ENCODE peak calls at places on chromosomes 7 and 10, in seven cellular contexts. H, X, M, E, O, V and S are unnamed samples.

GRCh38 chr10:15385552-15386455 is 14.7 kb upstream of the FAM171A1 start:
- DNase-seq in H (no peak), M (no peak), O (no peak), E (no peak), X (no peak), V (no peak), S (no peak)

GRCh38 chr10:13961096-13961495 is 369.6 kb downstream of the FRMD4A start:
- DNase-seq in V (no peak), O (no peak), E (no peak), H (no peak), X (no peak), M (no peak), S (no peak)

GRCh38 chr7:142438235-142438922 is 180.5 kb upstream of the PRSS58 start:
- DNase-seq in V (peak), O (no peak), H (no peak), E (no peak), X (peak), M (no peak), S (peak)

GRCh38 chr10:132503581-132504421 is 33.8 kb upstream of the INPP5A start:
- DNase-seq in H (no peak), M (no peak), X (no peak), E (no peak), O (no peak), V (no peak), S (no peak)

GRCh38 chr10:113563306-113564088 is 10.6 kb downstream of the HABP2 start:
- DNase-seq in O (peak), E (peak), M (peak), X (peak), H (peak), V (peak), S (peak)

GRCh38 chr7:19181634-19182033 is 36.4 kb upstream of the FERD3L start:
- DNase-seq in O (no peak), E (no peak), X (no peak), M (no peak), V (no peak), H (no peak), S (no peak)

GRCh38 chr7:135277161-135277560 is 43.5 kb downstream of the STRA8 start:
- DNase-seq in H (no peak), V (no peak), X (no peak), E (no peak), M (no peak), O (no peak), S (no peak)

GRCh38 chr10:44394696-44395383 is 9.9 kb upstream of the CXCL12 start:
- DNase-seq in M (no peak), O (no peak), X (no peak), V (no peak), E (no peak), H (no peak), S (no peak)

GRCh38 chr7:73623798-73624668 is at the start of gene MLXIPL:
- DNase-seq in X (peak), O (peak), E (peak), H (peak), V (peak), M (peak), S (peak)

GRCh38 chr7:152989889-152990380 is 230.4 kb downstream of the ACTR3B start:
- DNase-seq in H (no peak), M (no peak), V (no peak), O (peak), X (no peak), E (no peak), S (no peak)

GRCh38 chr10:103442031-103442461 is 10.1 kb downstream of the CALHM2 start:
- DNase-seq in E (no peak), M (no peak), H (no peak), O (peak), X (no peak), V (no peak), S (no peak)

GRCh38 chr10:71292624-71293445 is 26.2 kb upstream of the SLC29A3 start:
- DNase-seq in O (no peak), V (no peak), E (no peak), X (no peak), M (no peak), H (no peak), S (no peak)

GRCh38 chr7:150403376-150404171 is 24.4 kb downstream of the ZNF775 start:
- DNase-seq in O (no peak), E (no peak), M (no peak), H (no peak), V (no peak), X (no peak), S (no peak)

GRCh38 chr7:51315393-51316261 is 982 bp downstream of the COBL start:
- DNase-seq in O (no peak), V (peak), H (no peak), E (no peak), M (peak), X (no peak), S (no peak)

GRCh38 chr10:87532696-87533095 is 28.0 kb downstream of the MINPP1 start:
- DNase-seq in H (no peak), M (no peak), E (no peak), X (no peak), O (no peak), V (no peak), S (no peak)

GRCh38 chr10:70781461-70782051 is 3.6 kb downstream of the TBATA start:
- DNase-seq in X (no peak), E (no peak), V (no peak), M (no peak), H (no peak), O (no peak), S (no peak)

GRCh38 chr7:50954245-50954644 is 171.5 kb upstream of the GRB10 start:
- DNase-seq in H (no peak), E (no peak), X (no peak), O (no peak), M (no peak), V (no peak), S (no peak)